ENCODE peak calls at places on chromosomes 2 and 18, in four cellular contexts. E is endodermal cell, I is right lobe of liver, D is lung. B is an unnamed sample.

GRCh38 chr2:229909090-229909489 is 12.7 kb downstream of the TRIP12 start:
- DNase-seq in E (no peak), I (no peak), D (no peak), B (no peak)

GRCh38 chr18:23593720-23594119 is 7.4 kb upstream of the NPC1 start:
- DNase-seq in E (no peak), I (no peak), D (no peak), B (no peak)

GRCh38 chr2:120346667-120347358 is 877 bp downstream of the INHBB start:
- DNase-seq in E (peak; percentile 76), I (no peak), D (no peak), B (no peak)

GRCh38 chr2:121722479-121722878 is 14.2 kb downstream of the NIFK start:
- DNase-seq in E (no peak), I (no peak), D (no peak), B (no peak)

GRCh38 chr2:64750001-64750816 is 96.5 kb upstream of the SERTAD2 start:
- DNase-seq in E (peak; percentile 70), I (peak; percentile 71), D (peak; percentile 54), B (peak; percentile 38)

GRCh38 chr18:60232541-60232940 is 140.0 kb downstream of the MC4R start:
- DNase-seq in E (no peak), I (no peak), D (no peak), B (peak; percentile 74)

GRCh38 chr2:25257032-25257455 is 84.7 kb downstream of the DNMT3A start:
- DNase-seq in E (no peak), I (no peak), D (no peak), B (peak; percentile 85)

GRCh38 chr2:217437289-217437688 is 565.5 kb downstream of the TNS1 start:
- DNase-seq in E (no peak), I (no peak), D (no peak), B (no peak)

GRCh38 chr2:237691200-237691907 is 64.0 kb downstream of the LRRFIP1 start:
- DNase-seq in E (peak; percentile 83), I (peak; percentile 76), D (peak; percentile 55), B (no peak)

GRCh38 chr18:72119082-72119481 is 425.1 kb downstream of the CBLN2 start:
- DNase-seq in E (no peak), I (no peak), D (no peak), B (no peak)

GRCh38 chr2:197889041-197889440 is 84.6 kb downstream of the PLCL1 start:
- DNase-seq in E (peak; percentile 59), I (no peak), D (no peak), B (peak; percentile 95)

GRCh38 chr18:77304263-77304662 is 54.6 kb downstream of the GALR1 start:
- DNase-seq in E (no peak), I (no peak), D (no peak), B (no peak)

GRCh38 chr2:96539215-96539920 is 2.8 kb downstream of the ARID5A start:
- DNase-seq in E (peak; percentile 76), I (no peak), D (no peak), B (no peak)

GRCh38 chr2:2940702-2941655 is 436.6 kb downstream of the EIPR1 start:
- DNase-seq in E (peak; percentile 41), I (no peak), D (no peak), B (no peak)

GRCh38 chr2:96888082-96889011 is 18.5 kb upstream of the SEMA4C start:
- DNase-seq in E (no peak), I (no peak), D (peak; percentile 63), B (no peak)

GRCh38 chr2:197498937-197499593 is 575 bp downstream of the HSPD1 start:
- DNase-seq in E (peak; percentile 76), I (peak; percentile 84), D (peak; percentile 64), B (peak; percentile 66)

GRCh38 chr2:105865222-105865913 is 120.7 kb downstream of the NCK2 start:
- DNase-seq in E (peak; percentile 44), I (no peak), D (no peak), B (no peak)

DNA sequence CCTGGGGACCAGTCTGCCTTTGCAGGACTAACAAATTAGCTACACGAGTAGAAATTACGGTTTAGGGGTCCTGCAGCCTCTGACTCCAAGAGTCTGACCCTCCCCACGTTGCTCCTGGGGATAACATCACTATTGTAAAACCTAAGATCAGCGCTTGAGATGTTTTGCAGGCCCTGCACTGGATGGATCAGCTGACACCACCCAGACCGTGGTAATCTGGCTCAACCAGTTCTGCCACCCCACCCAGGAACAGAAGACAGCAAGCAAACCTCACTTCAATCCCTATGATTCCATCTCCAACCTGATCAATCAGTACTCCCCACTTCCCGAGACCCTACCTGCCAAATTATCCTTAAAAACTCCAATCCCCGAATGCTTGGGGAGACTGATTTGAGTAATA is 31.7 kb downstream of the NGEF start:
- DNase-seq in E (peak; percentile 44), I (no peak), D (no peak), B (no peak)
- H3K4me1 ChIP-seq in E (no peaks in the 10 kb centered on the region), I (no peaks in the 10 kb centered on the region), D (no peaks in the 10 kb centered on the region), B (no peaks in the 10 kb centered on the region)

GRCh38 chr18:50563376-50563775 is 3.5 kb downstream of the MAPK4 start:
- DNase-seq in E (peak; percentile 64), I (no peak), D (no peak), B (peak; percentile 80)
- H3K27me3 ChIP-seq in E (peaks cover 43% of the 10 kb centered on the region), I (no peaks in the 10 kb centered on the region), D (no peaks in the 10 kb centered on the region), B (peaks cover 16% of the 10 kb centered on the region)

GRCh38 chr2:233417282-233417681 is 63.0 kb downstream of the DGKD start:
- DNase-seq in E (no peak), I (no peak), D (no peak), B (no peak)

GRCh38 chr2:233414273-233414654 is 60.0 kb downstream of the DGKD start:
- DNase-seq in E (no peak), I (no peak), D (no peak), B (peak; percentile 44)

GRCh38 chr2:233416706-233417105 is 62.4 kb downstream of the DGKD start:
- DNase-seq in E (no peak), I (no peak), D (no peak), B (peak; percentile 27)

GRCh38 chr2:233414777-233415570 is 60.7 kb downstream of the DGKD start:
- DNase-seq in E (no peak), I (no peak), D (peak; percentile 65), B (no peak)

GRCh38 chr2:233416199-233416598 is 61.9 kb downstream of the DGKD start:
- DNase-seq in E (no peak), I (no peak), D (no peak), B (no peak)
- H3K4me1 ChIP-seq in E (peaks cover 8% of the 10 kb centered on the region), I (no peaks in the 10 kb centered on the region), D (peaks cover 35% of the 10 kb centered on the region), B (peaks cover 7% of the 10 kb centered on the region)

DNA sequence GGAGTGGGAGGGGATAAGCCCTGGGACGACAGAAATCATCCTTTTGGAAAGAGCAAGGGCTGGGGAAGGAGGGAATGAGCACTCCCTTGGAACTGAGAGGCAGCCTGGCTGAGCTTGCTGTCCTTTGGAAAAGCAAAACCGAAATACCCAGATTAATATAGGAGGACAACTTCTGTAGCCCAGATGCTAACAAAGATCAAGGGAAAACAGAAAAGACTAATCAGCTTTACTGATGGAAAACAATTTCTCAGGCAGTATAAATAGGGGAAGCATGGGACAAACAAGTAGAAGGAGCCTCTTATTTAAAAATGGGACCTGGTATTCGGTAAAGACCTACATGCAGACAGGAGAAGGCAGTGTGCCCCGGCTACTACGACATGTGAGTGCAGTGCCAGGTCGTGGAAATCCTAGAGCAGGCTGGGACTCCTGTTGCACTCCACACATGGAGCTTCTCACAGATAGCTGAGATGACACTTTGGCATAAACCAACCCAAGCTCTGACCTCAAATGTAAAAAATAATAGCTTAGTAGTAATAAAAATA is 775 bp upstream of the DSEL start:
- DNase-seq in E (peak; percentile 61), I (no peak), D (no peak), B (no peak)
- H3K27me3 ChIP-seq in E (no peaks in the 10 kb centered on the region), I (no peaks in the 10 kb centered on the region), D (no peaks in the 10 kb centered on the region), B (no peaks in the 10 kb centered on the region)

GRCh38 chr2:20580690-20581437 is 70.0 kb downstream of the HS1BP3 start:
- DNase-seq in E (no peak), I (peak; percentile 85), D (no peak), B (no peak)
- H3K4me1 ChIP-seq in E (peaks cover 9% of the 10 kb centered on the region), I (no peaks in the 10 kb centered on the region), D (peaks cover 42% of the 10 kb centered on the region), B (peaks cover 16% of the 10 kb centered on the region)

GRCh38 chr18:5912491-5912890 is 17.2 kb upstream of the TMEM200C start:
- DNase-seq in E (no peak), I (no peak), D (peak; percentile 54), B (no peak)

GRCh38 chr18:5909130-5909529 is 13.8 kb upstream of the TMEM200C start:
- DNase-seq in E (no peak), I (no peak), D (no peak), B (peak; percentile 14)

GRCh38 chr18:5914016-5914415 is 18.7 kb upstream of the TMEM200C start:
- DNase-seq in E (no peak), I (no peak), D (no peak), B (no peak)

GRCh38 chr18:5918196-5918595 is 22.9 kb upstream of the TMEM200C start:
- DNase-seq in E (no peak), I (no peak), D (no peak), B (no peak)

DNA sequence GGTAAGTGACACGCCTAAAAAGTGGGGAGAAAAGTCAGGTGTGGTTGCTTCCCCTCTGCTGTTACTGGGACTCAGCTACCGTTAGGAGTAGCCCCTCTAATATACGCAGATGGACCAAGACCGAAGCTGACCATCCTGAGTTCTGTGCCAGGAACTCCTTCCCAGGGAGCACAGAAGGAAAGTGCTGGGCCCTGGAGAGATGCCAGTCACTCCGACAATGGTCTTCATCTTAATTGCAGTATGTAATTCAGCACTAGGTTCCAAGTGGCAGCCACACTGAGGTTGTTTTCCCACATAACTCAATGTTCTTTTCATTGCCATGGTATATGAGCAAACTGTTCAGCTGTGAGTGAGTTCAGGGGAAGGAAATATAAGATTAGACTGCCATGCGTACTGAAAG is 19.6 kb upstream of the TMEM200C start:
- DNase-seq in E (no peak), I (no peak), D (no peak), B (no peak)
- H3K27me3 ChIP-seq in E (no peaks in the 10 kb centered on the region), I (no peaks in the 10 kb centered on the region), D (no peaks in the 10 kb centered on the region), B (no peaks in the 10 kb centered on the region)

GRCh38 chr2:33216508-33217182 is 259.8 kb upstream of the RASGRP3 start:
- DNase-seq in E (no peak), I (peak; percentile 82), D (peak; percentile 30), B (no peak)
- H3K4me1 ChIP-seq in E (no peaks in the 10 kb centered on the region), I (no peaks in the 10 kb centered on the region), D (peaks cover 7% of the 10 kb centered on the region), B (peaks cover 8% of the 10 kb centered on the region)

DNA sequence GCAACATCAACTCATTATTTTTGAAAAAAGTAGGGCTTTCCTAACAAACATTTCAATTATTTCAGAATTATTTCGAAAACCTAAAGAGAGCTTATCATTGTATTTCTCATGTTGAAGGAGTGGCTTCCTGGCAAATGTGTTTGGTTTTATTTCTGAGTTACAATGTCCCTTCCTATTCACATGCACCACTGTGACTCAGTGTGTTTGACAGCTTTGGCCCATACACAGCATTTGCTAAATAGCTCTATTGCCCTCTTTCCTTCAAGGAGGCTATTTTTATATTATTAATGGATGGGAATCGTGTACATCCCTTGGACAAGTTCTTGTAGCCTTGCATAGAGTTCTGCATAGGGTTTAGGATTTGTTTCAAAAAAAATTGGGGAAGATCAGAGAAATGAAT is 205.8 kb downstream of the PTGR3 start:
- DNase-seq in E (no peak), I (no peak), D (no peak), B (no peak)
- H3K27me3 ChIP-seq in E (no peaks in the 10 kb centered on the region), I (no peaks in the 10 kb centered on the region), D (no peaks in the 10 kb centered on the region), B (no peaks in the 10 kb centered on the region)

GRCh38 chr18:40283560-40283959 is 1671.5 kb upstream of the PIK3C3 start:
- DNase-seq in E (no peak), I (no peak), D (no peak), B (no peak)
- H3K4me1 ChIP-seq in E (no peaks in the 10 kb centered on the region), I (no peaks in the 10 kb centered on the region), D (no peaks in the 10 kb centered on the region), B (no peaks in the 10 kb centered on the region)